ENCODE peak calls at places on chromosome 3, in seven cellular contexts. T is activated T-helper 1 cell treated with Interleukin-2 at 50 U/mL for 16 hours; C is fibroblast of the aortic adventitia; K is naive thymus-derived CD8-positive, alpha-beta T cell; V is AG08395; B is uterus; G is stimulated activated naive B cell treated with anti-CD40 and anti-IgM and Interleukin-4, amounts not matched to agents 10 μg/mL and 1 μg/mL and 100 μg/mL, for 72 hours. E is an unnamed sample.
A peak's percentile ranks its signal among the peaks of the same experiment; 100 is the strongest.

GRCh38 chr3:183022935-183023516 is 42.7 kb upstream of the DCUN1D1 start:
- DNase-seq in T (no peak), C (no peak), K (no peak), V (no peak), B (no peak), G (no peak), E (no peak)

GRCh38 chr3:112736386-112736785 is 95.4 kb upstream of the CCDC80 start:
- DNase-seq in T (no peak), C (peak; percentile 34), K (no peak), V (no peak), B (no peak), G (no peak), E (no peak)

GRCh38 chr3:146640955-146641867 is 36.1 kb upstream of the PLSCR5 start:
- DNase-seq in T (no peak), C (peak; percentile 69), K (peak; percentile 11), V (peak; percentile 26), B (no peak), G (no peak), E (peak; percentile 76)

GRCh38 chr3:187104956-187105355 is 34.3 kb downstream of the RPL39L start:
- DNase-seq in T (no peak), C (peak; percentile 73), K (no peak), V (no peak), B (no peak), G (no peak), E (no peak)

GRCh38 chr3:30908466-30909037 is 14.1 kb upstream of the GADL1 start:
- DNase-seq in T (no peak), C (no peak), K (no peak), V (no peak), B (no peak), G (no peak), E (no peak)

GRCh38 chr3:108780235-108780634 is 23.0 kb upstream of the RETNLB start:
- DNase-seq in T (peak; percentile 13), C (no peak), K (peak; percentile 64), V (no peak), B (no peak), G (no peak), E (no peak)

GRCh38 chr3:187630421-187630820 is 39.8 kb downstream of the SST start:
- DNase-seq in T (no peak), C (no peak), K (no peak), V (peak; percentile 14), B (no peak), G (no peak), E (no peak)

GRCh38 chr3:101732240-101732641 is 7.8 kb downstream of the CEP97 start:
- DNase-seq in T (no peak), C (no peak), K (no peak), V (no peak), B (no peak), G (no peak), E (no peak)

GRCh38 chr3:135348698-135349097 is 553.6 kb downstream of the EPHB1 start:
- DNase-seq in T (no peak), C (no peak), K (no peak), V (no peak), B (no peak), G (no peak), E (no peak)

GRCh38 chr3:157423337-157423736 is 13.3 kb upstream of the PTX3 start:
- DNase-seq in T (no peak), C (peak; percentile 27), K (no peak), V (peak; percentile 69), B (no peak), G (no peak), E (no peak)

GRCh38 chr3:115550285-115550741 is 73.0 kb upstream of the GAP43 start:
- DNase-seq in T (no peak), C (peak; percentile 81), K (no peak), V (peak; percentile 15), B (no peak), G (no peak), E (no peak)

GRCh38 chr3:108130705-108131104 is 39.9 kb upstream of the CD47 start:
- DNase-seq in T (no peak), C (peak; percentile 45), K (no peak), V (no peak), B (no peak), G (no peak), E (no peak)

GRCh38 chr3:114608293-114608692 is 314.5 kb downstream of the TIGIT start:
- DNase-seq in T (no peak), C (peak; percentile 90), K (no peak), V (peak; percentile 89), B (no peak), G (no peak), E (no peak)

GRCh38 chr3:160460033-160460432 is 10.4 kb upstream of the TRIM59 start:
- DNase-seq in T (no peak), C (no peak), K (no peak), V (no peak), B (no peak), G (no peak), E (no peak)

GRCh38 chr3:155519081-155519480 is 225.6 kb upstream of the STRIT1 start:
- DNase-seq in T (no peak), C (no peak), K (no peak), V (no peak), B (no peak), G (peak; percentile 49), E (no peak)

E was measured in T47D.